ENCODE peak calls at places on chromosomes 6 and 20, in nine cellular contexts. I, N, V, W, G, Y, R, Q and M are unnamed samples.

GRCh38 chr6:167455371-167455770 is 130.5 kb downstream of the TTLL2 start:
- DNase-seq in N (no peak), R (no peak), Q (no peak), W (no peak), Y (no peak), V (no peak), I (no peak), G (no peak), M (no peak)

GRCh38 chr6:38871745-38872568 is 156.8 kb downstream of the DNAH8 start:
- DNase-seq in Y (peak), R (peak), G (no peak), W (peak), I (peak), N (peak), V (peak), Q (peak), M (no peak)

GRCh38 chr6:131982740-131983259 is 31.6 kb upstream of the CCN2 start:
- DNase-seq in R (no peak), Q (no peak), N (no peak), Y (no peak), W (peak), V (no peak), I (peak), G (no peak), M (no peak)

GRCh38 chr20:51022803-51023616 is at the start of gene KCNG1:
- DNase-seq in Q (peak), I (peak), V (peak), N (no peak), R (peak), G (peak), W (peak), Y (peak), M (peak)

GRCh38 chr20:34522969-34523871 is 7.0 kb downstream of the DYNLRB1 start:
- DNase-seq in Y (peak), V (no peak), R (peak), N (peak), Q (no peak), W (peak), I (peak), G (no peak), M (peak)

GRCh38 chr6:26315274-26315673 is 49.7 kb upstream of the BTN3A2 start:
- DNase-seq in Q (no peak), W (no peak), N (no peak), Y (no peak), V (no peak), I (no peak), R (no peak), G (no peak), M (no peak)

GRCh38 chr20:48601798-48602197 is 226.0 kb downstream of the PREX1 start:
- DNase-seq in R (no peak), Q (no peak), Y (no peak), V (no peak), I (no peak), G (no peak), W (no peak), N (no peak), M (no peak)

GRCh38 chr6:107729098-107729497 is 95.0 kb downstream of the SCML4 start:
- DNase-seq in Y (no peak), W (no peak), Q (no peak), I (no peak), N (no peak), G (no peak), R (no peak), V (no peak), M (no peak)

GRCh38 chr20:33897313-33897912 is 86.3 kb downstream of the CHMP4B start:
- DNase-seq in V (no peak), W (no peak), Q (no peak), G (no peak), N (no peak), R (no peak), I (no peak), Y (no peak), M (no peak)